ENCODE peak calls at places on chromosomes 12 and 14, in six cellular contexts. D is GM12865, L is colonic mucosa, U is AG10803, G is AG04450, Y is mesothelial cell of epicardium. C is an unnamed sample.

GRCh38 chr14:101903111-101903561 is 61.2 kb upstream of the DYNC1H1 start:
- DNase-seq in D (no peak), L (no peak), U (no peak), G (no peak), Y (no peak), C (no peak)

GRCh38 chr12:90174198-90174510 is 465.5 kb upstream of the ATP2B1 start:
- DNase-seq in D (peak; percentile 7), L (no peak), U (no peak), G (no peak), Y (no peak), C (no peak)

GRCh38 chr12:72677187-72677586 is 405.0 kb downstream of the TRHDE start:
- DNase-seq in D (no peak), L (no peak), U (no peak), G (no peak), Y (no peak), C (no peak)

GRCh38 chr12:30996255-30996654 is 69.7 kb downstream of the TSPAN11 start:
- DNase-seq in D (no peak), L (no peak), U (peak; percentile 58), G (peak; percentile 63), Y (no peak), C (peak; percentile 48)

GRCh38 chr12:13200841-13201240 is 4.3 kb downstream of the EMP1 start:
- DNase-seq in D (no peak), L (no peak), U (no peak), G (no peak), Y (no peak), C (no peak)

GRCh38 chr14:54314365-54315134 is 82.3 kb upstream of the CDKN3 start:
- DNase-seq in D (no peak), L (no peak), U (no peak), G (no peak), Y (no peak), C (no peak)

GRCh38 chr12:3275171-3276041 is 198.2 kb downstream of the TSPAN9 start:
- DNase-seq in D (peak; percentile 64), L (peak; percentile 73), U (peak; percentile 56), G (peak; percentile 36), Y (peak; percentile 90), C (no peak)

GRCh38 chr12:122740351-122740750 is 9.7 kb upstream of the HCAR1 start:
- DNase-seq in D (no peak), L (no peak), U (no peak), G (no peak), Y (no peak), C (no peak)

GRCh38 chr12:96033549-96034389 is 1.6 kb downstream of the LTA4H start:
- DNase-seq in D (no peak), L (peak; percentile 34), U (no peak), G (no peak), Y (no peak), C (no peak)

GRCh38 chr12:41190360-41190759 is 2.2 kb downstream of the PDZRN4 start:
- DNase-seq in D (no peak), L (no peak), U (no peak), G (no peak), Y (no peak), C (no peak)

GRCh38 chr12:102954143-102954542 is 3.3 kb upstream of the ASCL1 start:
- DNase-seq in D (no peak), L (no peak), U (no peak), G (no peak), Y (no peak), C (no peak)

GRCh38 chr14:68167717-68168087 is 348.1 kb downstream of the RAD51B start:
- DNase-seq in D (no peak), L (no peak), U (no peak), G (no peak), Y (no peak), C (no peak)

GRCh38 chr12:51819851-51820720 is 28.4 kb downstream of the FIGNL2 start:
- DNase-seq in D (peak; percentile 4), L (peak; percentile 55), U (peak; percentile 49), G (no peak), Y (no peak), C (no peak)

GRCh38 chr12:3976351-3976938 is 103.2 kb upstream of the PARP11 start:
- DNase-seq in D (no peak), L (no peak), U (no peak), G (no peak), Y (no peak), C (no peak)

GRCh38 chr12:104722541-104723534 is 235.3 kb downstream of the SLC41A2 start:
- DNase-seq in D (peak; percentile 74), L (no peak), U (no peak), G (no peak), Y (no peak), C (no peak)

GRCh38 chr12:77202457-77203060 is 137.2 kb upstream of the E2F7 start:
- DNase-seq in D (no peak), L (no peak), U (peak; percentile 25), G (no peak), Y (no peak), C (no peak)

GRCh38 chr12:77204055-77204454 is 138.7 kb upstream of the E2F7 start:
- DNase-seq in D (peak; percentile 4), L (no peak), U (no peak), G (no peak), Y (no peak), C (no peak)
- TF ChIP-seq CTCF in D (no peak), L (no peak), U (no peak), G (no peak), Y (no peak), C (peak; percentile 14)

GRCh38 chr14:90519262-90519920 is 122.6 kb downstream of the CALM1 start:
- DNase-seq in D (no peak), L (no peak), U (no peak), G (no peak), Y (no peak), C (no peak)

GRCh38 chr14:90520326-90520725 is 123.5 kb downstream of the CALM1 start:
- DNase-seq in D (no peak), L (no peak), U (no peak), G (no peak), Y (no peak), C (no peak)

GRCh38 chr14:90517431-90517841 is 120.6 kb downstream of the CALM1 start:
- DNase-seq in D (no peak), L (peak; percentile 61), U (no peak), G (no peak), Y (no peak), C (no peak)

GRCh38 chr14:90518075-90518940 is 121.5 kb downstream of the CALM1 start:
- DNase-seq in D (no peak), L (no peak), U (no peak), G (no peak), Y (no peak), C (no peak)

GRCh38 chr14:90518941-90519256 is 122.1 kb downstream of the CALM1 start:
- DNase-seq in D (peak; percentile 53), L (peak; percentile 70), U (peak; percentile 10), G (no peak), Y (no peak), C (no peak)
- TF ChIP-seq CTCF in D (peak; percentile 61), L (peak; percentile 41), U (peak; percentile 57), G (peak; percentile 34), Y (peak; percentile 58), C (peak; percentile 40)

GRCh38 chr14:58947816-58948440 is 240.5 kb upstream of the DAAM1 start:
- DNase-seq in D (peak; percentile 29), L (no peak), U (no peak), G (no peak), Y (no peak), C (no peak)
- TF ChIP-seq CTCF in D (peak; percentile 5), L (no peak), U (no peak), G (no peak), Y (no peak), C (no peak)

DNA sequence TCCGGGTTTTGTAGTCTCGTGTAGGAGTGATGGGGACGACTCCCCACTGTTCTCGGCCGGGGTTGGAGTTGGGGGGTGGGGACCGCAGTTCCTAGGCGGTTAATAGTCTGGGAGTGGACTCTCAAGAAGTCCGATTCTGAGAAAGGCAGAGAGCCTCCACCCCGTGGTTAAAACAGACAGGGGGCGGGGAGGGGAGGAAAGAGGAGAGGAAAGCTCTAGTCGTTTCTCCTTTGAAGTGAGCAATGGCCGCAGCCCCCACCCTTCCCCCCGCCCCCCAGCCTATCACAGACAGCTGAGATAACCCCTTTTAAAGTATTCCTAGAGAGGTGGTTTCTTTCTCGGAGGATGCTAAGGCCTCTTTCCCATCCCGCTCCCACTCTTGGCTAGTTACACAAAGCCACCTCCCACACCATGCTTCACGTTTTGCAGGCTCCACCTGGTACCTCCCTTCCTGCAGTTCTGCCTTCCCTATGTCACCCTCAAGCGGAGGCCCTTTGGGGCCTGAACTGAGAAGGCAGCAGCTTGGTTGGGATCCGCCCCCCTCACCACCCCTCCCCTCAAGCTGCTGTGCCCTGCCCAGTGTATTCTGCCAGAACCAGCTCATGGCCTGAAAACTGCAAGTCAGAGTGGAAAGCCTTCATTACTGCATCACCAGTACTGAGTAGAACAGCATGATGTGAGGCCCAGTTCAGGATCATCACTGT is 853 bp downstream of the USP5 start:
- DNase-seq in D (peak; percentile 68), L (peak; percentile 46), U (peak; percentile 82), G (no peak), Y (peak; percentile 51), C (no peak)
- TF ChIP-seq CTCF in D (no peak), L (no peak), U (no peak), G (no peak), Y (no peak), C (no peak)

DNA sequence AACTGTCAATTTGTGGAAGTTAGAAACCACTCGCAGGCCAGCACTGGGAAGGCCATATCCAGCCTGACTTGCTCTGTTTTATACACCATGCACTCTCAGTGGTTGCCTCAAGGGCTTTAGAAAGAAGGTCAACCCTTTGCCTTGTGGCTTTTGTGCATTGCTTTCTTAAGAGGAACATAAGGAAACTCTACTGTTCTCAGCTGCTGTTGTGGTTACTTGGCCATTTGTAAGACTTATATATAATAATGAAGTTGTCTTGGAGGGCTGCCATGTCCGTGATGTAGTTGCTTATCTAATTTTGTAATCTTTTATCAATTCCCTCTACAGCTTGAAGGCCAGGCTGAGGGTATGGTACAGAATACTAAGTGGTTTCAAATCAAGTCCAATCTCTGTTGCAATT is 637.8 kb downstream of the DIO2 start:
- DNase-seq in D (peak; percentile 4), L (no peak), U (no peak), G (peak; percentile 23), Y (no peak), C (no peak)
- TF ChIP-seq CTCF in D (no peak), L (no peak), U (no peak), G (no peak), Y (no peak), C (no peak)

GRCh38 chr12:54285150-54286041 is 4.9 kb downstream of the HNRNPA1 start:
- DNase-seq in D (no peak), L (no peak), U (no peak), G (no peak), Y (no peak), C (no peak)
- TF ChIP-seq CTCF in D (peak; percentile 16), L (no peak), U (peak; percentile 54), G (peak; percentile 46), Y (peak; percentile 51), C (peak; percentile 21)

GRCh38 chr12:18857656-18858055 is 119.7 kb downstream of the CAPZA3 start:
- DNase-seq in D (no peak), L (no peak), U (no peak), G (no peak), Y (no peak), C (no peak)

GRCh38 chr12:18859400-18859799 is 121.5 kb downstream of the CAPZA3 start:
- DNase-seq in D (no peak), L (no peak), U (no peak), G (no peak), Y (no peak), C (no peak)

GRCh38 chr12:18863769-18864500 is 126.0 kb downstream of the CAPZA3 start:
- DNase-seq in D (no peak), L (no peak), U (no peak), G (no peak), Y (no peak), C (no peak)

GRCh38 chr12:18864900-18865561 is 127.1 kb downstream of the CAPZA3 start:
- DNase-seq in D (peak; percentile 23), L (no peak), U (peak; percentile 81), G (no peak), Y (no peak), C (peak; percentile 37)

GRCh38 chr12:18861287-18861858 is 123.5 kb downstream of the CAPZA3 start:
- DNase-seq in D (peak; percentile 43), L (no peak), U (no peak), G (no peak), Y (no peak), C (no peak)
- TF ChIP-seq CTCF in D (peak; percentile 32), L (peak; percentile 74), U (peak; percentile 57), G (peak; percentile 47), Y (peak; percentile 61), C (peak; percentile 17)

C was measured in kidney epithelial cell.